ENCODE peak calls at places on chromosome 20, in five cellular contexts. One of them, this sample, is unnamed. For H3K4me1, the result is how much of the 10 kb centered on the place peaks cover.

GRCh38 chr20:60695223-60695622 is 556.8 kb upstream of the CDH4 start:
- DNase-seq in upper lobe of right lung: no peak
- DNase-seq in psoas muscle: no peak
- DNase-seq in GM23248: peak
- DNase-seq in GM12878: no peak
- DNase-seq in this sample: no peak

GRCh38 chr20:23363257-23363649 is 1.3 kb downstream of the GZF1 start:
- DNase-seq in upper lobe of right lung: no peak
- DNase-seq in GM23248: peak
- DNase-seq in psoas muscle: peak
- DNase-seq in GM12878: no peak
- DNase-seq in this sample: no peak

GRCh38 chr20:43949741-43950618 is 35.3 kb downstream of the TOX2 start:
- DNase-seq in upper lobe of right lung: no peak
- DNase-seq in psoas muscle: no peak
- DNase-seq in GM23248: no peak
- DNase-seq in GM12878: peak
- DNase-seq in this sample: no peak

GRCh38 chr20:17943343-17943742 is 25.3 kb downstream of the SNX5 start:
- DNase-seq in upper lobe of right lung: no peak
- DNase-seq in GM12878: no peak
- DNase-seq in GM23248: no peak
- DNase-seq in psoas muscle: no peak
- DNase-seq in this sample: no peak

GRCh38 chr20:59561228-59561605 is 43.1 kb upstream of the PHACTR3 start:
- DNase-seq in GM23248: no peak
- DNase-seq in upper lobe of right lung: no peak
- DNase-seq in psoas muscle: no peak
- DNase-seq in GM12878: no peak
- DNase-seq in this sample: no peak

GRCh38 chr20:60525397-60525796 is 567.2 kb downstream of the CDH26 start:
- DNase-seq in upper lobe of right lung: no peak
- DNase-seq in GM12878: no peak
- DNase-seq in psoas muscle: no peak
- DNase-seq in GM23248: no peak
- DNase-seq in this sample: no peak

GRCh38 chr20:58554541-58554940 is 39.3 kb upstream of the APCDD1L start:
- DNase-seq in GM23248: peak
- DNase-seq in psoas muscle: no peak
- DNase-seq in upper lobe of right lung: no peak
- DNase-seq in GM12878: no peak
- DNase-seq in this sample: no peak

GRCh38 chr20:4787069-4787468 is 65.4 kb downstream of the PRND start:
- DNase-seq in GM23248: peak
- DNase-seq in upper lobe of right lung: no peak
- DNase-seq in psoas muscle: no peak
- DNase-seq in GM12878: no peak
- DNase-seq in this sample: no peak

GRCh38 chr20:50645253-50646068 is 45.9 kb downstream of the RIPOR3 start:
- DNase-seq in upper lobe of right lung: peak
- DNase-seq in GM12878: no peak
- DNase-seq in psoas muscle: peak
- DNase-seq in GM23248: peak
- DNase-seq in this sample: peak

GRCh38 chr20:33677991-33678431 is 3.8 kb upstream of the NECAB3 start:
- DNase-seq in psoas muscle: peak
- DNase-seq in GM23248: no peak
- DNase-seq in GM12878: no peak
- DNase-seq in upper lobe of right lung: no peak
- DNase-seq in this sample: no peak

GRCh38 chr20:9723501-9723900 is 115.4 kb downstream of the PAK5 start:
- DNase-seq in psoas muscle: no peak
- DNase-seq in GM23248: peak
- DNase-seq in upper lobe of right lung: no peak
- DNase-seq in GM12878: no peak
- DNase-seq in this sample: no peak

GRCh38 chr20:45545754-45546453 is 1.3 kb downstream of the EPPIN start:
- DNase-seq in GM23248: peak
- DNase-seq in upper lobe of right lung: no peak
- DNase-seq in GM12878: no peak
- DNase-seq in psoas muscle: no peak
- DNase-seq in this sample: no peak

GRCh38 chr20:24979036-24979960 is 13.3 kb downstream of the APMAP start:
- DNase-seq in upper lobe of right lung: peak
- DNase-seq in psoas muscle: no peak
- DNase-seq in GM23248: no peak
- DNase-seq in GM12878: no peak
- DNase-seq in this sample: no peak

GRCh38 chr20:17559338-17559737 is 10.5 kb upstream of the DSTN start:
- DNase-seq in GM12878: no peak
- DNase-seq in psoas muscle: no peak
- DNase-seq in GM23248: no peak
- DNase-seq in upper lobe of right lung: no peak
- DNase-seq in this sample: no peak

GRCh38 chr20:52914870-52915269 is 57.3 kb upstream of the TSHZ2 start:
- DNase-seq in GM23248: no peak
- DNase-seq in GM12878: no peak
- DNase-seq in upper lobe of right lung: no peak
- DNase-seq in psoas muscle: no peak
- DNase-seq in this sample: no peak

GRCh38 chr20:36957875-36958667 is 6.6 kb upstream of the SAMHD1 start:
- DNase-seq in GM23248: no peak
- DNase-seq in upper lobe of right lung: peak
- DNase-seq in GM12878: no peak
- DNase-seq in psoas muscle: no peak
- DNase-seq in this sample: no peak

GRCh38 chr20:63553933-63554290 is at the start of gene FNDC11:
- DNase-seq in GM23248: peak
- DNase-seq in upper lobe of right lung: peak
- DNase-seq in GM12878: no peak
- DNase-seq in psoas muscle: no peak
- DNase-seq in this sample: peak

GRCh38 chr20:60086936-60087562 is 128.8 kb downstream of the CDH26 start:
- DNase-seq in psoas muscle: no peak
- DNase-seq in GM23248: peak
- DNase-seq in GM12878: no peak
- DNase-seq in upper lobe of right lung: no peak
- DNase-seq in this sample: no peak

GRCh38 chr20:31707994-31708744 is 14.5 kb downstream of the BCL2L1 start:
- DNase-seq in GM23248: no peak
- DNase-seq in psoas muscle: peak
- DNase-seq in GM12878: no peak
- DNase-seq in upper lobe of right lung: peak
- DNase-seq in this sample: no peak

GRCh38 chr20:63457737-63458136 is 14.7 kb downstream of the KCNQ2 start:
- DNase-seq in GM12878: no peak
- DNase-seq in upper lobe of right lung: no peak
- DNase-seq in GM23248: peak
- DNase-seq in psoas muscle: no peak
- DNase-seq in this sample: no peak

GRCh38 chr20:50868509-50869495 is 62.4 kb downstream of the ADNP start:
- DNase-seq in GM12878: no peak
- DNase-seq in GM23248: no peak
- DNase-seq in psoas muscle: peak
- DNase-seq in upper lobe of right lung: no peak
- DNase-seq in this sample: peak

GRCh38 chr20:36121981-36122930 is 32.3 kb upstream of the EPB41L1 start:
- DNase-seq in GM12878: no peak
- DNase-seq in upper lobe of right lung: peak
- DNase-seq in GM23248: no peak
- DNase-seq in psoas muscle: no peak
- DNase-seq in this sample: peak

DNA sequence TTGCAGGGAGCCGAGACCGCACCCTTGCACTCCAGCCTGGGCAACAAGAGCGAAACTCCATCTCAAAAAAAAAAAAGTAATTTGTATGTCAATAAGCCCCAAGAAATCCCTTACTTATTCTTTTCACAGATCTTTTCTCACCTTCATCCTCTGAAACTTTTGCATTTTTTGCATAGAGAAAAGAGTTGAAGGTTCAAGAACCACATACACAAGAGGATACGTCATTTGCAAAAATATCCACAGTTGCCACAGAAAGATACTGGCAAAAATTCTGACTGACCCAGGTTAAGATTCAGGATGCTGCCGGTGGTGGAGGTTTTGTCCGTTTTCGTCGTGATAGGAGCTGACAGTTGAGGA is 94.5 kb downstream of the ZMYND8 start:
- DNase-seq in upper lobe of right lung: no peak
- DNase-seq in GM23248: no peak
- DNase-seq in GM12878: peak
- DNase-seq in psoas muscle: no peak
- DNase-seq in this sample: no peak
- H3K4me1 ChIP-seq in upper lobe of right lung: under half
- H3K4me1 ChIP-seq in GM23248: under half
- H3K4me1 ChIP-seq in GM12878: half or more
- H3K4me1 ChIP-seq in psoas muscle: under half
- H3K4me1 ChIP-seq in this sample: under half

GRCh38 chr20:1323256-1323655 is 5.7 kb downstream of the SDCBP2 start:
- DNase-seq in psoas muscle: no peak
- DNase-seq in GM12878: no peak
- DNase-seq in upper lobe of right lung: no peak
- DNase-seq in GM23248: peak
- DNase-seq in this sample: no peak

GRCh38 chr20:1324598-1325172 is 4.3 kb downstream of the SDCBP2 start:
- DNase-seq in upper lobe of right lung: no peak
- DNase-seq in GM12878: no peak
- DNase-seq in psoas muscle: no peak
- DNase-seq in GM23248: peak
- DNase-seq in this sample: no peak

GRCh38 chr20:1322511-1323245 is 6.3 kb downstream of the SDCBP2 start:
- DNase-seq in GM23248: peak
- DNase-seq in psoas muscle: no peak
- DNase-seq in upper lobe of right lung: peak
- DNase-seq in GM12878: no peak
- DNase-seq in this sample: no peak

GRCh38 chr20:1325173-1326030 is 3.5 kb downstream of the SDCBP2 start:
- DNase-seq in GM12878: peak
- DNase-seq in upper lobe of right lung: peak
- DNase-seq in GM23248: peak
- DNase-seq in psoas muscle: peak
- DNase-seq in this sample: peak

DNA sequence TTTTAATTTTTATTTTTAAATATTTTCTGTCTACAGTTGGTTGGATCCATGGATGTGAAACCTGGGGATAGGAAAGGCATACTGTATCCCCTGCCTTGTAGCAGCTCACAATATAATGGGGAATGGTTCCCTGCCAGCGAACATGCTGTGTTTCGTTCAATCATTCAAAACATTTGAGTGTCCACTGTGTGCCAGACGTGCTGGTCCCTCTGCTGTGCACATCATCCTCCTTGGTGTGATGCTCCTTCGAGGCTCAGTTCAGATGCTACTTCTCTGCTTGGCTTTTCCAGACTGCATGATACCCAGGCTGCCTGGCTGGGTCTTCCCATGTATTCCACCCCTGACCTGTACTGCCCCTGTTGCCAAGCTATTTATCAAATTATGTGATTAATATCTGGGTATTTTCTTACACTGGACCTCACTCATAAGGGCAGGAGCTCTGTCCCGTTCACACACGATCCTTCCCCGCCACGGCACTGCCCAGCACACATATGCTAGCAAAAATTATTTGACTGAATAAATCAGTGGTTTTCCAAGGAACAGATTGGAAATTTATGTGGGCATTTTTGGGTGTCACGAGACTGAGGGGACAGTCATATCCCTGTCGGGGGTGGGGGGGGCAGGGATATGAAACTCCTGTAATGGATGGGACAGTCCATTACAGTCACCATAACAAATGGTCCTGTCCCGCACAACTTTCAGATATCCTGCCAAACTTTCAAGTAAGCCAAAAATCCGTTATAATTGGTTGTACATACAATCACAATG is 4.9 kb downstream of the SDCBP2 start:
- DNase-seq in GM12878: no peak
- DNase-seq in psoas muscle: no peak
- DNase-seq in upper lobe of right lung: no peak
- DNase-seq in GM23248: no peak
- DNase-seq in this sample: no peak
- H3K4me1 ChIP-seq in GM12878: under half
- H3K4me1 ChIP-seq in psoas muscle: half or more
- H3K4me1 ChIP-seq in upper lobe of right lung: under half
- H3K4me1 ChIP-seq in GM23248: half or more
- H3K4me1 ChIP-seq in this sample: under half

DNA sequence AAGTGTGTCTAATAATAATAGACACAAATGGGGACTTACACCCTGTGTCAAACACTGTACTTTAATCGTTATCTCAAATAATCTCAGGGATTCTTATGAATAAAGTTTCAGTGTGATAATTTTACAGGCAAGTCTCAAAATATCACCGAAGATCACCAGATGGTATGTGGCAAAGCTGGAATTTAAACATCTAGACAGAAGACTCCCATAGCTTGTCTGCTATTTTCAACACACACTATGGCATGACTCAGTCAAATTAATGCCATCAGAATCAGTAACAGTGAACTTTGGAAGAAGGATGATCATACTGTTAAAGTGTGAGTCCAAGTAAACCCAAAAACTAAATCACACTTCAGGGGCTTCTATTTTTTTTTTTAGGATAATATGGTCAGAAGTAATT is 867.6 kb upstream of the FLRT3 start:
- DNase-seq in psoas muscle: no peak
- DNase-seq in GM12878: no peak
- DNase-seq in GM23248: peak
- DNase-seq in upper lobe of right lung: no peak
- DNase-seq in this sample: no peak
- H3K4me1 ChIP-seq in psoas muscle: under half
- H3K4me1 ChIP-seq in GM12878: under half
- H3K4me1 ChIP-seq in GM23248: under half
- H3K4me1 ChIP-seq in upper lobe of right lung: under half
- H3K4me1 ChIP-seq in this sample: under half

DNA sequence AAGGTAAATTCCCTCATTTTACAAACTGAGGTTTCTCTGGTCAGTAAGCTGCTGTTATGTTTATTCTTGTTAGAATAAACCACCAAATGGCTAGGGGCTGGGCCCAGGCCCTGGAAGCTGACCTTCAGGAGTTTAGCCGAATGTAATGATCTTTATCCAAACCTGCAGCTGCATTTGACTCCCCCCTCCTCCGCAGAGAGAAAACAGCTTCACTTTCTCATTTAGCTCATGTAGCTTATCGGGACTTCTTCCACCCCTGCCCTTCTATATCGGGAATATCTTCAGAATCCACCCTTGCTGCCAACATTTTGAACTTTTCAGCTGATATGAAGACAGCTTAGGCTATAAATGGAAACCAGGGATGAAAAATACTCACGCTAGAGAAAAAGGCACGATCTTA is 102.6 kb downstream of the ZMYND8 start:
- DNase-seq in psoas muscle: no peak
- DNase-seq in GM23248: no peak
- DNase-seq in upper lobe of right lung: no peak
- DNase-seq in GM12878: no peak
- DNase-seq in this sample: no peak
- H3K4me1 ChIP-seq in psoas muscle: under half
- H3K4me1 ChIP-seq in GM23248: under half
- H3K4me1 ChIP-seq in upper lobe of right lung: under half
- H3K4me1 ChIP-seq in GM12878: under half
- H3K4me1 ChIP-seq in this sample: under half

This sample was measured in kidney.